ENCODE peak calls at places on chromosomes 13 and 19, in five cellular contexts. One of them, this sample, is unnamed.

GRCh38 chr19:2464389-2464788 is 7.6 kb upstream of the LMNB2 start:
- DNase-seq in heart right ventricle: no peak
- DNase-seq in astrocyte of the spinal cord: peak; percentile 20
- DNase-seq in right lobe of liver: no peak
- DNase-seq in lung: no peak
- DNase-seq in this sample: peak; percentile 52

GRCh38 chr13:112898786-112899617 is 70.0 kb upstream of the MCF2L start:
- DNase-seq in heart right ventricle: no peak
- DNase-seq in astrocyte of the spinal cord: no peak
- DNase-seq in right lobe of liver: peak; percentile 43
- DNase-seq in lung: no peak
- DNase-seq in this sample: no peak

GRCh38 chr19:27909185-27909840 is 1303.6 kb downstream of the UQCRFS1 start:
- DNase-seq in heart right ventricle: no peak
- DNase-seq in astrocyte of the spinal cord: no peak
- DNase-seq in right lobe of liver: no peak
- DNase-seq in lung: no peak
- DNase-seq in this sample: no peak

GRCh38 chr13:50654341-50654740 is 189.2 kb downstream of the DLEU7 start:
- DNase-seq in heart right ventricle: no peak
- DNase-seq in astrocyte of the spinal cord: no peak
- DNase-seq in right lobe of liver: no peak
- DNase-seq in lung: no peak
- DNase-seq in this sample: no peak

GRCh38 chr19:11306337-11306736 is 10.4 kb downstream of the TSPAN16 start:
- DNase-seq in heart right ventricle: no peak
- DNase-seq in astrocyte of the spinal cord: no peak
- DNase-seq in right lobe of liver: no peak
- DNase-seq in lung: no peak
- DNase-seq in this sample: no peak

GRCh38 chr19:4586245-4586644 is 26.8 kb upstream of the SEMA6B start:
- DNase-seq in heart right ventricle: no peak
- DNase-seq in astrocyte of the spinal cord: no peak
- DNase-seq in right lobe of liver: no peak
- DNase-seq in lung: no peak
- DNase-seq in this sample: no peak

GRCh38 chr13:96089749-96090239 is at the start of gene HS6ST3:
- DNase-seq in heart right ventricle: peak; percentile 11
- DNase-seq in astrocyte of the spinal cord: peak; percentile 8
- DNase-seq in right lobe of liver: peak; percentile 64
- DNase-seq in lung: no peak
- DNase-seq in this sample: peak; percentile 10

GRCh38 chr13:23790591-23791170 is 98.5 kb downstream of the MIPEP start:
- DNase-seq in heart right ventricle: no peak
- DNase-seq in astrocyte of the spinal cord: peak; percentile 95
- DNase-seq in right lobe of liver: no peak
- DNase-seq in lung: no peak
- DNase-seq in this sample: peak; percentile 95

GRCh38 chr13:39957868-39958676 is 302.6 kb downstream of the COG6 start:
- DNase-seq in heart right ventricle: no peak
- DNase-seq in astrocyte of the spinal cord: no peak
- DNase-seq in right lobe of liver: no peak
- DNase-seq in lung: no peak
- DNase-seq in this sample: no peak

GRCh38 chr13:96672016-96672415 is 322.3 kb downstream of the OXGR1 start:
- DNase-seq in heart right ventricle: no peak
- DNase-seq in astrocyte of the spinal cord: no peak
- DNase-seq in right lobe of liver: no peak
- DNase-seq in lung: no peak
- DNase-seq in this sample: no peak

GRCh38 chr19:55189424-55189823 is 9.3 kb upstream of the SYT5 start:
- DNase-seq in heart right ventricle: peak; percentile 60
- DNase-seq in astrocyte of the spinal cord: peak; percentile 91
- DNase-seq in right lobe of liver: no peak
- DNase-seq in lung: no peak
- DNase-seq in this sample: peak; percentile 96

DNA sequence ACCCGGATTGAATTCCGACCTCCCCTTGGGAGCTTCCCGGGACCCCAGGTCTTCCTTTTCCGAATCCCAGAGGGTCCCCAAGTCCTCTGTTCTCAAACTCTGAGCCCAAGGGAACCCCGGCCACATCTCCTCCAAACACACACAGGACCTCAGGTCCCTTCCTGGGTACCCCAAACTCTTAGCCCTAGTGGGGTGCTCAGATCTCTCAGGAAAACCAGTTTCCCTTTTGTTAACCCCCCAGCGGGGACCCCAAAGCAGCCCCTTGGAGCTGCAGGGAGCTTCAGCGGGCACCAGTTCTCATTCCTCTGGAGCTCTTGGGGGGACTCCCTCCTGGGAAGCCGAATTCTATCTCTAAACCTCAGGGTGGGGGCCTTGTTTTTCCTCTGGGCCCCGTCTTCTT is 774 bp downstream of the CACNG6 start:
- DNase-seq in heart right ventricle: no peak
- DNase-seq in astrocyte of the spinal cord: no peak
- DNase-seq in right lobe of liver: no peak
- DNase-seq in lung: no peak
- DNase-seq in this sample: no peak
- H3K4me3 ChIP-seq in heart right ventricle: no peak overlapping the region
- H3K4me3 ChIP-seq in astrocyte of the spinal cord: no peak overlapping the region
- H3K4me3 ChIP-seq in right lobe of liver: no peak overlapping the region
- H3K4me3 ChIP-seq in lung: no peak overlapping the region
- H3K4me3 ChIP-seq in this sample: no peak overlapping the region

DNA sequence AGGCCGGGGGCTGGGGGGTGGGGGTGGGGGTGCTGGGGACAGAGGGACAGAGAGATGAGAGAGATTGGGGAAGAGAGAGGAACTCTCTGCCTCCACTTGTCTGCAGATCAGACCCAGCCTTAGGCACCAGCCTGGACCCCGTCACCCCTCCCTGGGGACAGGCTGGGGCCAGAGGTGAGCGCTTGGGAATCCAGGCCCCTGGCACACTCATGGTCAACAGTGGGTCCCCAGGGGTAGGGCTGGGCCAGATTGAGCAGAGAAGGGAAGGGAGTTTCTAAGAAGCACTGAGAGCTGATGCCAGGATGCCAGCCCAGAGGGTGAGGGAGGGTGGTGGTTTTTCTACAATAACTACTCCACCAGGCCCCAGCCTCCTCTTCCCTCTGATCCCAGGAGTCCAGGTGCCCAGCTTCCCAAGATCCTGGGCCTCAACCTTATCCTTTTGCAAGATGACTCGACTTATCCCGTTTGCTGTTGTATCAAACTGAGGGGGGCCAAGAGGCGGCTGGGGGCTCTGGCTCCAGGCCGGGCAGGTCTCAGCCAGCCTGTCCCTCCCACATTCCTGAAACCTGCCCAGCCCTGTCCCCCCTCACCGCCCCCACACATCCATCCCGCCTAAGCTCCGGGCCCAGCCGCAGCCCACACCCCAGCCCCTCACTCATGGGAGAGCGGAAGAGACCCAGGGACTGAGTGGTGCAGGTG is 1.1 kb downstream of the BCAM start:
- DNase-seq in heart right ventricle: no peak
- DNase-seq in astrocyte of the spinal cord: no peak
- DNase-seq in right lobe of liver: no peak
- DNase-seq in lung: no peak
- DNase-seq in this sample: no peak
- H3K4me3 ChIP-seq in heart right ventricle: peak overlapping the region; percentile 79
- H3K4me3 ChIP-seq in astrocyte of the spinal cord: no peak overlapping the region
- H3K4me3 ChIP-seq in right lobe of liver: no peak overlapping the region
- H3K4me3 ChIP-seq in lung: peak overlapping the region; percentile 18
- H3K4me3 ChIP-seq in this sample: no peak overlapping the region

GRCh38 chr19:41298327-41298964 is 11.5 kb upstream of the CCDC97 start:
- DNase-seq in heart right ventricle: peak; percentile 88
- DNase-seq in astrocyte of the spinal cord: peak; percentile 92
- DNase-seq in right lobe of liver: no peak
- DNase-seq in lung: peak; percentile 76
- DNase-seq in this sample: peak; percentile 91
- H3K4me3 ChIP-seq in heart right ventricle: no peak overlapping the region
- H3K4me3 ChIP-seq in astrocyte of the spinal cord: no peak overlapping the region
- H3K4me3 ChIP-seq in right lobe of liver: no peak overlapping the region
- H3K4me3 ChIP-seq in lung: no peak overlapping the region
- H3K4me3 ChIP-seq in this sample: no peak overlapping the region

GRCh38 chr13:26255717-26256277 is 1.9 kb downstream of the CDK8 start:
- DNase-seq in heart right ventricle: no peak
- DNase-seq in astrocyte of the spinal cord: peak; percentile 10
- DNase-seq in right lobe of liver: no peak
- DNase-seq in lung: no peak
- DNase-seq in this sample: peak; percentile 31
- H3K4me3 ChIP-seq in heart right ventricle: peak overlapping the region; percentile 84
- H3K4me3 ChIP-seq in astrocyte of the spinal cord: peak overlapping the region; percentile 1
- H3K4me3 ChIP-seq in right lobe of liver: peak overlapping the region; percentile 90
- H3K4me3 ChIP-seq in lung: no peak overlapping the region
- H3K4me3 ChIP-seq in this sample: peak overlapping the region; percentile 89

GRCh38 chr19:47019431-47020041 is at the start of gene NPAS1:
- DNase-seq in heart right ventricle: no peak
- DNase-seq in astrocyte of the spinal cord: no peak
- DNase-seq in right lobe of liver: no peak
- DNase-seq in lung: no peak
- DNase-seq in this sample: no peak
- H3K4me3 ChIP-seq in heart right ventricle: peak within 1 kb of the TSS; percentile 49
- H3K4me3 ChIP-seq in astrocyte of the spinal cord: no peak within 1 kb of the TSS
- H3K4me3 ChIP-seq in right lobe of liver: no peak within 1 kb of the TSS
- H3K4me3 ChIP-seq in lung: no peak within 1 kb of the TSS
- H3K4me3 ChIP-seq in this sample: peak within 1 kb of the TSS; percentile 14

GRCh38 chr13:99977912-99978780 is 3.4 kb upstream of the ZIC2 start:
- DNase-seq in heart right ventricle: no peak
- DNase-seq in astrocyte of the spinal cord: peak; percentile 35
- DNase-seq in right lobe of liver: no peak
- DNase-seq in lung: no peak
- DNase-seq in this sample: no peak
- H3K4me3 ChIP-seq in heart right ventricle: no peak overlapping the region
- H3K4me3 ChIP-seq in astrocyte of the spinal cord: peak overlapping the region; percentile 51
- H3K4me3 ChIP-seq in right lobe of liver: no peak overlapping the region
- H3K4me3 ChIP-seq in lung: no peak overlapping the region
- H3K4me3 ChIP-seq in this sample: peak overlapping the region; percentile 66

GRCh38 chr13:45464141-45464686 is 525 bp upstream of the COG3 start:
- DNase-seq in heart right ventricle: peak; percentile 7
- DNase-seq in astrocyte of the spinal cord: no peak
- DNase-seq in right lobe of liver: no peak
- DNase-seq in lung: no peak
- DNase-seq in this sample: no peak

GRCh38 chr13:45468676-45469075 is 3.9 kb downstream of the COG3 start:
- DNase-seq in heart right ventricle: no peak
- DNase-seq in astrocyte of the spinal cord: no peak
- DNase-seq in right lobe of liver: no peak
- DNase-seq in lung: no peak
- DNase-seq in this sample: peak; percentile 31

GRCh38 chr13:45464687-45465453 is at the start of gene COG3:
- DNase-seq in heart right ventricle: peak; percentile 95
- DNase-seq in astrocyte of the spinal cord: peak; percentile 97
- DNase-seq in right lobe of liver: peak; percentile 95
- DNase-seq in lung: peak; percentile 94
- DNase-seq in this sample: peak; percentile 99

GRCh38 chr13:45472171-45472705 is 7.5 kb downstream of the COG3 start:
- DNase-seq in heart right ventricle: no peak
- DNase-seq in astrocyte of the spinal cord: peak; percentile 58
- DNase-seq in right lobe of liver: no peak
- DNase-seq in lung: no peak
- DNase-seq in this sample: peak; percentile 41

DNA sequence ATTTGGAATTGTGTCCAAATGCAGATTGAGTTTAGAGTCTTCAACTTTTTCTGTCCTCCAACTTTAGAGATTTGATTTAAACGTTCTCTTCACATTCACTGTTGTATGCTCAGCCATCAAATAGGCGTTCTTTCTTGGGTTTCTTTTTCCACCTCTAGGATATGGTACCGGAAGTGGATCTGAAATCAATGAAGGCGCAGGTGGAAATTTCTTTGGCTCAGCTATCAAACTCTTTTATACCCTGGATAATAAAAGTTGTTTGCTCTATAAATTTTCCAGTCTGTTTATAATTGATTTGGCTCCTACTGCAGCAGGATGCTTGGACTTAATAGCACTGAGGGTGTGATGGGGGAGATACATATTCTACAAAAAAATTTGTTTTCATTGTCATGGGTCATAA is 1.6 kb downstream of the COG3 start:
- DNase-seq in heart right ventricle: no peak
- DNase-seq in astrocyte of the spinal cord: no peak
- DNase-seq in right lobe of liver: no peak
- DNase-seq in lung: no peak
- DNase-seq in this sample: no peak
- H3K4me3 ChIP-seq in heart right ventricle: peak overlapping the region; percentile 75
- H3K4me3 ChIP-seq in astrocyte of the spinal cord: peak overlapping the region; percentile 95
- H3K4me3 ChIP-seq in right lobe of liver: peak overlapping the region; percentile 99
- H3K4me3 ChIP-seq in lung: no peak overlapping the region
- H3K4me3 ChIP-seq in this sample: peak overlapping the region; percentile 98

DNA sequence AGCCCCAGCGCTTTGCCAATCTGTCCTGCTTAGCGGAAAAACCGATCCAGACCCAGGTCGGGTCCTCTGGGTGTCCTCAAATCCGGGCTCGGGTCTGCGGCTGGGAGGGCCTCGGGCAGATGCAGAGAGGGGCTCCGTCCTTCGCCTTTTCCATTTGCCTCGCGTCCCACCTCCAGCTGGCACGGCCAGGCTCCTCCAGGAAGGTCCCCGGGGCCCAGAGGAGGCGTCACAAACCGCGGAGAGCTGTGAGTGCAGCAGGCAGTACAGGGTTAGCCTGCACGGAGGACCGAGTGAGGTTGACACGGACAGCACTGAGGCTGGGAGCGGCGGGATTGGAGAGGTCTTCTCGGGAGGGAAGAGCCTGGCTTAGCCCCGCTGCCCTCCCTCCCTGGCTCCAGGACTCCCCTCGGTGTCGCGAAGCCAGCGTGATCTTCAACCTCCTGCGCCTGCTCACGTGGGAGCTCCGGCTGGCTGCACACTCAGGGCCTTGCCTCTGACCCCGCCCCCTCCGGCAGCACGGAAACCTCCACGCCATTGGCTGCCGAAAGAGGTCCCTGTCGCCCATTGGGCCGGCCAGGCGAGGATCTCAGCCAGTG is 2.8 kb upstream of the IFNL2 start:
- DNase-seq in heart right ventricle: no peak
- DNase-seq in astrocyte of the spinal cord: no peak
- DNase-seq in right lobe of liver: no peak
- DNase-seq in lung: no peak
- DNase-seq in this sample: no peak
- H3K4me3 ChIP-seq in heart right ventricle: no peak overlapping the region
- H3K4me3 ChIP-seq in astrocyte of the spinal cord: no peak overlapping the region
- H3K4me3 ChIP-seq in right lobe of liver: no peak overlapping the region
- H3K4me3 ChIP-seq in lung: no peak overlapping the region
- H3K4me3 ChIP-seq in this sample: no peak overlapping the region

DNA sequence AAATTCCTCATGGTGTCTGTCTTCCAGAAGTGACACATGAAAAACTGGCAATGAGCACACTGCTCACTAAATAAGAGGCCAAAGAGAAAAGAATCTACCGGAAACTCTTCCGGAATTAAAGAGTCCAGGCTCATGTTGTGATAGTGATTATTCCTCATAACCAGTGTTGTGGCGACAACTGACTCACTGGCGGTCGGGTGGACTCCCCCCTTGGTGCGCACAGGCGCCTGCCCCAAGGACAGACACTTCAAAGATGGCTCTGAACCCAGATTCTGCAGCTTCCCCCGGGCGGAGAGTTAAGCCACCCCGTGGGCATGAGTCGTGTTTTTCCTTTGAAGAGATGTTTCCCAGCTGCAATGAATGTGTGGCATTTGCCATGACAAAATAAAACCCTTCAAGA is 10.3 kb downstream of the IL17D start:
- DNase-seq in heart right ventricle: no peak
- DNase-seq in astrocyte of the spinal cord: peak; percentile 57
- DNase-seq in right lobe of liver: no peak
- DNase-seq in lung: no peak
- DNase-seq in this sample: peak; percentile 17
- H3K4me3 ChIP-seq in heart right ventricle: no peak overlapping the region
- H3K4me3 ChIP-seq in astrocyte of the spinal cord: no peak overlapping the region
- H3K4me3 ChIP-seq in right lobe of liver: no peak overlapping the region
- H3K4me3 ChIP-seq in lung: no peak overlapping the region
- H3K4me3 ChIP-seq in this sample: no peak overlapping the region